ENCODE peak calls at places on chromosomes 13 and 19, in five cellular contexts. J, X, A, I and Y are unnamed samples.
A peak's percentile ranks its signal among the peaks of the same experiment; 100 is the strongest.

GRCh38 chr19:7540761-7541480 is 5.4 kb downstream of the PNPLA6 start:
- DNase-seq in J (no peak), X (no peak), A (peak; percentile 40), I (no peak), Y (peak; percentile 72)

GRCh38 chr19:50500060-50500752 is 10.8 kb downstream of the JOSD2 start:
- DNase-seq in J (no peak), X (peak; percentile 9), A (no peak), I (peak; percentile 71), Y (peak; percentile 52)

GRCh38 chr19:17865364-17866311 is 5.9 kb downstream of the RPL18A start:
- DNase-seq in J (no peak), X (no peak), A (no peak), I (no peak), Y (peak; percentile 27)

GRCh38 chr13:41470187-41470586 is 12.8 kb downstream of the RGCC start:
- DNase-seq in J (no peak), X (no peak), A (no peak), I (no peak), Y (peak; percentile 77)

GRCh38 chr13:67549331-67549730 is 319.2 kb upstream of the PCDH9 start:
- DNase-seq in J (no peak), X (no peak), A (peak; percentile 28), I (no peak), Y (no peak)

GRCh38 chr13:27403252-27403678 is 21.2 kb upstream of the GTF3A start:
- DNase-seq in J (no peak), X (no peak), A (peak; percentile 58), I (no peak), Y (no peak)

GRCh38 chr19:17075860-17076538 is 422 bp downstream of the MYO9B start:
- DNase-seq in J (peak; percentile 22), X (peak; percentile 56), A (no peak), I (peak; percentile 48), Y (peak; percentile 76)

GRCh38 chr19:39810424-39810823 is 23.5 kb downstream of the DYRK1B start:
- DNase-seq in J (no peak), X (no peak), A (no peak), I (no peak), Y (no peak)

GRCh38 chr19:3606174-3606689 is 443 bp downstream of the TBXA2R start:
- DNase-seq in J (no peak), X (no peak), A (no peak), I (peak; percentile 77), Y (peak; percentile 59)

GRCh38 chr13:34678154-34678553 is 263.9 kb upstream of the NBEA start:
- DNase-seq in J (peak; percentile 15), X (no peak), A (peak; percentile 76), I (no peak), Y (no peak)

GRCh38 chr19:3458229-3458555 is 22.1 kb downstream of the SMIM24 start:
- DNase-seq in J (no peak), X (no peak), A (no peak), I (no peak), Y (no peak)

GRCh38 chr13:38763446-38764381 is 76.8 kb downstream of the FREM2 start:
- DNase-seq in J (peak; percentile 1), X (no peak), A (peak; percentile 60), I (no peak), Y (peak; percentile 5)

GRCh38 chr13:61148691-61149332 is 266.8 kb downstream of the PCDH20 start:
- DNase-seq in J (no peak), X (no peak), A (peak; percentile 14), I (no peak), Y (no peak)

DNA sequence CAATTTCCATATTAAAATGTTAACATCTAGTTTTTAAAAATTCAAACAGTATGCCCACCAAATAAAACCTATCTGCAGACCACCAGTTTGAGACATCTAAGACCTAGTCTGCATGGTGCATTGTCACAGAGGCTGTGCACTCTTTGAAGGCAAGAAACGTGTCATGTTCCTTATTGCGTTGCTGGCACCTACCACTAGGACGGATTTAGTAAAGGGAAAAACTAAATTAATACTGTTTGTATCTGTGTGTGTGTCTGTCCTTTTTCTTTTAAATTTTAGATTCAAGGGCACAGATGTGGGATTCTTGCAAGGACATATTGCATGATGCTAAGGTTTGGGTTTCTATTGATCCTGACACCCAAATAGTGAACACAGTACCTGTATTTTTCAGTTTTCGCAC is 481.4 kb downstream of the UQCRFS1 start:
- DNase-seq in J (no peak), X (no peak), A (no peak), I (no peak), Y (no peak)
- TF ChIP-seq CTCF in J (no peak), X (no peak), A (no peak), I (no peak), Y (no peak)

GRCh38 chr19:28943651-28944050 is 269.3 kb downstream of the UQCRFS1 start:
- DNase-seq in J (no peak), X (no peak), A (no peak), I (no peak), Y (no peak)
- TF ChIP-seq CTCF in J (no peak), X (no peak), A (no peak), I (no peak), Y (no peak)

DNA sequence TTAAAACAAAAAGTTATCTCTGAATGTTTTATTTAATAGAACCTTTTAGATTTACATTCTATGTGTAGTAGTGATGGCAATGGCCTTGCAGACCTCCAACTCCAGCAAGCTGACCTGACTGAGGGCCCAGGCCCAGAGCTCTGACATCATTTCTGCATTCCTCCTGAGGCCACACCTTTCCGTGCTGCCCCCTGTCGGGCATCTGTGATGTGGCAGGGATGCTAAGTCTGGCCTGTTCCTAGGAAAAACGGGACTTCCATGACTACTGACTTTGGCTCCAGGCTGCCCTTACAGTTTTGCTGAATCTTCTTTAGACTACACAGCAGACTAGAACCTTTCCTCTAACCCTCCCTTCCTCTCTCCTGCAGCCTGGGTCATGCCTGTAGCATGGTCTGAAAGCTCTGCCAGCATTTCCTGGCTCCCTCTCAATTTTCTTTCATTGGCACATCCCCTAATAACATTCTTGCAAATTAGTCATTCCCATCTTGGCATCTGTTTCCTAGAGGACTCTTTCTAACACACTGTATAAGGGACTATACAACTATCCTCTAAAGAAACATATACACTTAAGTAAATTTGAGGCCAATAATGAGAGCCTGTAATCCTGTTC is 249.0 kb downstream of the GPC5 start:
- DNase-seq in J (no peak), X (no peak), A (peak; percentile 7), I (peak; percentile 5), Y (peak; percentile 3)
- TF ChIP-seq CTCF in J (peak; percentile 17), X (no peak), A (peak; percentile 40), I (peak; percentile 42), Y (no peak)

GRCh38 chr19:45164577-45165335 is 4.0 kb upstream of the NKPD1 start:
- DNase-seq in J (no peak), X (no peak), A (peak; percentile 81), I (peak; percentile 88), Y (peak; percentile 88)
- TF ChIP-seq CTCF in J (no peak), X (no peak), A (peak; percentile 2), I (peak; percentile 19), Y (no peak)

GRCh38 chr19:29873024-29873800 is 61.4 kb downstream of the CCNE1 start:
- DNase-seq in J (peak; percentile 85), X (peak; percentile 34), A (peak; percentile 13), I (peak; percentile 91), Y (peak; percentile 72)

GRCh38 chr19:29875931-29876330 is 64.1 kb downstream of the CCNE1 start:
- DNase-seq in J (no peak), X (no peak), A (no peak), I (no peak), Y (no peak)

GRCh38 chr19:29872224-29872731 is 60.5 kb downstream of the CCNE1 start:
- DNase-seq in J (no peak), X (no peak), A (peak; percentile 28), I (peak; percentile 41), Y (peak; percentile 31)

GRCh38 chr19:29876414-29876813 is 64.6 kb downstream of the CCNE1 start:
- DNase-seq in J (no peak), X (no peak), A (no peak), I (no peak), Y (no peak)

GRCh38 chr19:29873801-29874575 is 62.2 kb downstream of the CCNE1 start:
- DNase-seq in J (no peak), X (no peak), A (no peak), I (no peak), Y (no peak)
- TF ChIP-seq CTCF in J (peak; percentile 19), X (no peak), A (no peak), I (no peak), Y (peak; percentile 52)